ENCODE peak calls at places on chromosomes 5 and 9, in seven cellular contexts. U, S, K, F, G, L and J are unnamed samples.

GRCh38 chr5:114010362-114010761 is 351.5 kb upstream of the KCNN2 start:
- DNase-seq in G (no peak), L (no peak), F (no peak), U (no peak), S (no peak), K (no peak), J (no peak)

GRCh38 chr5:158543539-158544387 is 556.0 kb downstream of the EBF1 start:
- DNase-seq in F (no peak), K (no peak), L (no peak), G (no peak), U (no peak), S (no peak), J (no peak)

GRCh38 chr5:135481908-135482307 is 29.8 kb upstream of the TIFAB start:
- DNase-seq in U (no peak), F (no peak), S (no peak), L (no peak), K (no peak), G (no peak), J (no peak)

GRCh38 chr9:19828586-19828985 is 39.7 kb upstream of the SLC24A2 start:
- DNase-seq in K (no peak), G (no peak), F (no peak), U (no peak), L (peak), S (no peak), J (no peak)

GRCh38 chr5:139711852-139712171 is 63.7 kb downstream of the CXXC5 start:
- DNase-seq in U (no peak), S (no peak), K (no peak), G (no peak), L (no peak), F (peak), J (no peak)

GRCh38 chr9:2231831-2232230 is 216.7 kb downstream of the SMARCA2 start:
- DNase-seq in K (no peak), S (no peak), U (no peak), G (no peak), L (no peak), F (peak), J (no peak)

GRCh38 chr5:74420220-74420619 is 220.3 kb downstream of the ENC1 start:
- DNase-seq in U (no peak), F (no peak), K (no peak), S (no peak), G (no peak), L (no peak), J (no peak)

GRCh38 chr9:129567842-129568559 is 52.9 kb downstream of the C9orf50 start:
- DNase-seq in U (no peak), F (peak), G (no peak), K (peak), S (no peak), L (no peak), J (no peak)

GRCh38 chr9:80435591-80435990 is 863.8 kb downstream of the TLE4 start:
- DNase-seq in U (no peak), G (no peak), F (no peak), K (no peak), L (no peak), S (no peak), J (no peak)

GRCh38 chr9:137315581-137316011 is 13.5 kb upstream of the NRARP start:
- DNase-seq in K (peak), U (no peak), S (no peak), G (no peak), F (no peak), L (no peak), J (no peak)

GRCh38 chr9:137427454-137428310 is 4.5 kb downstream of the NOXA1 start:
- DNase-seq in K (no peak), G (no peak), F (no peak), U (no peak), L (no peak), S (no peak), J (no peak)

GRCh38 chr5:174533771-174534221 is 190.6 kb upstream of the MSX2 start:
- DNase-seq in G (no peak), K (no peak), F (peak), L (no peak), U (no peak), S (no peak), J (no peak)

GRCh38 chr5:167128581-167128980 is 1162.9 kb upstream of the WWC1 start:
- DNase-seq in G (no peak), S (no peak), L (no peak), K (no peak), U (no peak), F (no peak), J (no peak)